ENCODE peak calls at places on chromosomes 3 and 15, in five cellular contexts. One of them, this sample, is unnamed.

GRCh38 chr3:124246949-124247348 is 255.0 kb upstream of the ROPN1 start:
- DNase-seq in NCI-H2171: no peak
- DNase-seq in fibroblast of pulmonary artery: peak
- DNase-seq in amniotic stem cell: no peak
- DNase-seq in pulmonary artery endothelial cell: no peak
- DNase-seq in this sample: peak

GRCh38 chr3:101637461-101637860 is 39.5 kb downstream of the ZBTB11 start:
- DNase-seq in NCI-H2171: no peak
- DNase-seq in fibroblast of pulmonary artery: no peak
- DNase-seq in amniotic stem cell: no peak
- DNase-seq in pulmonary artery endothelial cell: no peak
- DNase-seq in this sample: no peak

GRCh38 chr15:37847776-37848175 is 86.7 kb upstream of the TMCO5A start:
- DNase-seq in NCI-H2171: no peak
- DNase-seq in fibroblast of pulmonary artery: no peak
- DNase-seq in amniotic stem cell: no peak
- DNase-seq in pulmonary artery endothelial cell: no peak
- DNase-seq in this sample: no peak

GRCh38 chr3:18211116-18211515 is 214.0 kb downstream of the SATB1 start:
- DNase-seq in NCI-H2171: no peak
- DNase-seq in fibroblast of pulmonary artery: no peak
- DNase-seq in amniotic stem cell: no peak
- DNase-seq in pulmonary artery endothelial cell: no peak
- DNase-seq in this sample: no peak

GRCh38 chr15:70355275-70355795 is 257.6 kb upstream of the TLE3 start:
- DNase-seq in NCI-H2171: no peak
- DNase-seq in fibroblast of pulmonary artery: no peak
- DNase-seq in amniotic stem cell: no peak
- DNase-seq in pulmonary artery endothelial cell: no peak
- DNase-seq in this sample: peak

GRCh38 chr3:29764059-29764458 is 483.2 kb downstream of the RBMS3 start:
- DNase-seq in NCI-H2171: peak
- DNase-seq in fibroblast of pulmonary artery: peak
- DNase-seq in amniotic stem cell: no peak
- DNase-seq in pulmonary artery endothelial cell: no peak
- DNase-seq in this sample: no peak

GRCh38 chr3:99965681-99966408 is 148.2 kb downstream of the CMSS1 start:
- DNase-seq in NCI-H2171: no peak
- DNase-seq in fibroblast of pulmonary artery: no peak
- DNase-seq in amniotic stem cell: no peak
- DNase-seq in pulmonary artery endothelial cell: no peak
- DNase-seq in this sample: no peak

GRCh38 chr15:79376383-79376782 is 55.8 kb upstream of the MINAR1 start:
- DNase-seq in NCI-H2171: no peak
- DNase-seq in fibroblast of pulmonary artery: no peak
- DNase-seq in amniotic stem cell: no peak
- DNase-seq in pulmonary artery endothelial cell: no peak
- DNase-seq in this sample: no peak

GRCh38 chr15:26453914-26454313 is 319.0 kb downstream of the GABRB3 start:
- DNase-seq in NCI-H2171: no peak
- DNase-seq in fibroblast of pulmonary artery: no peak
- DNase-seq in amniotic stem cell: no peak
- DNase-seq in pulmonary artery endothelial cell: no peak
- DNase-seq in this sample: no peak

This sample was measured in HuH-7.5.